ENCODE peak calls at places on chromosomes 13 and 19, in four cellular contexts. M is astrocyte of the spinal cord, Z is AG04450, N is mammary epithelial cell. X is an unnamed sample.

GRCh38 chr19:5321851-5322681 is 18.5 kb downstream of the PTPRS start:
- DNase-seq in M (no peak), Z (no peak), N (no peak), X (no peak)

GRCh38 chr13:51894239-51894638 is 32.5 kb downstream of the CCDC70 start:
- DNase-seq in M (no peak), Z (no peak), N (peak; percentile 25), X (no peak)

GRCh38 chr13:20489185-20489820 is 36.4 kb downstream of the CRYL1 start:
- DNase-seq in M (no peak), Z (no peak), N (no peak), X (no peak)

GRCh38 chr19:45769821-45770191 is 754 bp upstream of the SIX5 start:
- DNase-seq in M (no peak), Z (no peak), N (peak; percentile 47), X (no peak)

GRCh38 chr19:30695171-30695875 is 323.1 kb downstream of the ZNF536 start:
- DNase-seq in M (no peak), Z (no peak), N (no peak), X (no peak)

GRCh38 chr19:32168111-32168510 is 177.3 kb upstream of the ZNF507 start:
- DNase-seq in M (no peak), Z (no peak), N (no peak), X (no peak)

GRCh38 chr19:1979642-1980041 is 35.9 kb downstream of the BTBD2 start:
- DNase-seq in M (no peak), Z (no peak), N (no peak), X (no peak)

GRCh38 chr13:37835392-37835791 is 34.2 kb downstream of the TRPC4 start:
- DNase-seq in M (no peak), Z (no peak), N (no peak), X (no peak)

GRCh38 chr19:29576043-29576442 is 30.0 kb upstream of the POP4 start:
- DNase-seq in M (no peak), Z (no peak), N (peak; percentile 8), X (no peak)

GRCh38 chr13:112182251-112182650 is 115.3 kb downstream of the SOX1 start:
- DNase-seq in M (no peak), Z (no peak), N (no peak), X (no peak)

GRCh38 chr13:104143760-104144406 is 1077.7 kb upstream of the SLC10A2 start:
- DNase-seq in M (peak; percentile 44), Z (no peak), N (no peak), X (no peak)

GRCh38 chr13:23707674-23708073 is 137.5 kb downstream of the TNFRSF19 start:
- DNase-seq in M (peak; percentile 46), Z (no peak), N (no peak), X (no peak)

GRCh38 chr13:46567671-46568070 is 14.7 kb downstream of the LRCH1 start:
- DNase-seq in M (no peak), Z (no peak), N (no peak), X (no peak)

GRCh38 chr13:78326608-78327007 is 276.7 kb downstream of the POU4F1 start:
- DNase-seq in M (no peak), Z (no peak), N (no peak), X (no peak)

GRCh38 chr19:42254083-42254849 is 662 bp downstream of the ERF start:
- DNase-seq in M (peak; percentile 68), Z (no peak), N (peak; percentile 51), X (no peak)

GRCh38 chr13:75635101-75635620 is 969 bp upstream of the LMO7 start:
- DNase-seq in M (peak; percentile 48), Z (no peak), N (no peak), X (no peak)

GRCh38 chr19:53088091-53088490 is 15.1 kb downstream of the ZNF160 start:
- DNase-seq in M (no peak), Z (no peak), N (no peak), X (no peak)

GRCh38 chr19:22422220-22422619 is at the start of gene ZNF98:
- DNase-seq in M (no peak), Z (no peak), N (no peak), X (no peak)

GRCh38 chr19:22421797-22422196 is 349 bp downstream of the ZNF98 start:
- DNase-seq in M (no peak), Z (no peak), N (no peak), X (no peak)

GRCh38 chr19:22428299-22428913 is 6.3 kb upstream of the ZNF98 start:
- DNase-seq in M (no peak), Z (no peak), N (no peak), X (no peak)

GRCh38 chr19:22426901-22427300 is 4.8 kb upstream of the ZNF98 start:
- DNase-seq in M (no peak), Z (no peak), N (no peak), X (no peak)

GRCh38 chr19:22427587-22428298 is 5.6 kb upstream of the ZNF98 start:
- DNase-seq in M (no peak), Z (no peak), N (no peak), X (no peak)
- H3K4me3 ChIP-seq in M (no peak overlapping the region), Z (no peak overlapping the region), N (no peak overlapping the region), X (no peak overlapping the region)

DNA sequence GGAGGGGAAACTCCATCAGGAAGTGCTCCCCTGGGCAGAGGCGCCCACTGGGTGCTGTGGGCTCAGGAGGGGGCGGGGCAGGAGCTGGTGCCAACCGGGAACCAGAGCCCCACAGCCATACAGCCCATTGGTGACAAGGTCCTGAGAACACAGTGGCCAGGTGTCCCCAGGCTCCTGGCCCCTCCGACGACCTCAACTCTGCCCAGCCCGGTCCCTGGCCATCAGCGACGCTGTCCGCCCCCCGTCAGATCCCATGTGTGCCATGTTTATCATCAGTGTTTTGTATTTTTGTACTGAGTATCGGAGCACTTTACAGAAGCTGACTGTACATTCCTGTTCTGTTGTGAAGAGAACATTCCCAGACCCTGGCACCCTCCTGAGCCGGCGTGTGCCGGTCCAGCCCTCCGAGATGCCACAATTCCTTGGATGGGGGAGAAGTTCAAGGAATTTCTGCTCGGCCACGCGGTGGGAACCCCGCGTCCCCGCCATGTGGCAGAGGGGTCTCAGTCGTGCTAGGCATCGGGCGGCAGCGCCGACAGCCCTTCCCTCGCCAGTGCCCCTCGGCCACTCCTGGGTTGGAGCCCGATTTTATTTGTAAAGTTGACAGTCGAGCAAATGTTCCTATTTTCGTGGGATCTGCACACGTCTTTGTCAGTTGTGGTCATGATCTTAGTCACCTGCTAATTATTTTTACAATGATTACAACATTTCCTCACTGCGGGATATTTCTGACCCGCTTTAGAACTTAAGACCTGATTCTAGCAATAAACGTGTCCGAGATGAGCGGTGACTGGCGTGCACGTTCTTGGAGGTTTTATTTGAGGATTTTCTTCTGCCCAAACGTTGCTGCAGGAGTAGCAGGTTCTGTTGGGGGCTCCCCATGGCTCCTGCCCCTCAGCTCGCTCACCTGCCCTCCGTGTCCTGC is 16.9 kb downstream of the PEX11G start:
- DNase-seq in M (no peak), Z (no peak), N (no peak), X (no peak)
- TF ChIP-seq CTCF in M (no peak), Z (no peak), N (no peak), X (no peak)

DNA sequence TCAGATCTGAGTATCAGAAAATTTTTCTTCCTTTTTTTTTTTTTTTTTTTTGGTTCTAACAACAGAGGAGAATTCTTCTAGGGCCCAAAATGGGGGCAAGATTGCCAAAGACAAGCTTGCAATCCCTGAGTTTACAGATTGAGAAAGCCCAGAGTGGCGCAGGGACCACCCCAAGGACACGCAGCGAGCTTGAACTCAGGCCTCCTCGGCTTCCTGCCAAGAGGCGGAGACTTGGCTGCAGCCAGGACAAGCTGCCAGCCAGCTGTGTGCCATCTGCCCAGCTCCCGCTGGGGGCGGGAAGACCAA is 508 bp upstream of the MRPL34 start:
- DNase-seq in M (no peak), Z (no peak), N (no peak), X (no peak)
- H3K4me3 ChIP-seq in M (peak overlapping the region; percentile 63), Z (peak overlapping the region; percentile 81), N (no peak overlapping the region), X (peak overlapping the region; percentile 79)

GRCh38 chr13:80475718-80476117 is 134.8 kb upstream of the SPRY2 start:
- DNase-seq in M (no peak), Z (no peak), N (no peak), X (no peak)
- TF ChIP-seq CTCF in M (no peak), Z (no peak), N (no peak), X (no peak)

DNA sequence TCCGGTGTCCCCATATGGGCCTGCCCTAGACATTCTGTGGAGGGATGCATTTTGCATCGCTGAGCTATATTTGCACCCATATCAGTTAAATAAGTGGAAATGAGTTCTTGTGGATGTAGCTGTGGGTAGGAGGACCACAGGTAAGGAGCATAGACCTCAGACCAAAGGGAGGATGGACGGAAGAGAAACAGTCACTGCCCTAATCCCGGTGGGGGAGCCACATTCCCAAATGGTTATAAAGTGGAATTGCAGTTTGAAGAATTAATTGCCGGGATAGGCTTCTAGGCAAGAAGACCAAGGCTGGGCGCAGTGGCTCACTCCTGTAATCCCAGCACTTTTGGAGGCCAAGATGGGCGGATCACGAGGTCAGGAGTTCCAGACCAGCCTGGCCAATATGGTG is 1.8 kb downstream of the SDHAF1 start:
- DNase-seq in M (no peak), Z (no peak), N (no peak), X (no peak)
- H3K4me3 ChIP-seq in M (no peak overlapping the region), Z (no peak overlapping the region), N (no peak overlapping the region), X (no peak overlapping the region)